ENCODE peak calls at places on chromosomes 7 and 10, in nine cellular contexts. L, R, I, O, F, Y, G, D and B are unnamed samples.

GRCh38 chr7:138008046-138008587 is 6.2 kb upstream of the CREB3L2 start:
- DNase-seq in L (no peak), R (no peak), I (no peak), O (no peak), F (no peak), Y (no peak), G (no peak), D (no peak), B (no peak)

GRCh38 chr7:11716185-11716584 is 115.8 kb downstream of the THSD7A start:
- DNase-seq in L (no peak), R (peak; percentile 3), I (no peak), O (no peak), F (no peak), Y (no peak), G (no peak), D (peak; percentile 46), B (peak; percentile 81)

GRCh38 chr10:131812736-131813604 is 87.8 kb upstream of the PPP2R2D start:
- DNase-seq in L (no peak), R (no peak), I (peak; percentile 20), O (no peak), F (no peak), Y (no peak), G (no peak), D (no peak), B (no peak)

GRCh38 chr7:135774284-135774683 is 25.7 kb upstream of the FAM180A start:
- DNase-seq in L (no peak), R (peak; percentile 42), I (no peak), O (no peak), F (no peak), Y (no peak), G (peak; percentile 63), D (peak; percentile 84), B (peak; percentile 86)

GRCh38 chr10:43287056-43288007 is 20.5 kb upstream of the RASGEF1A start:
- DNase-seq in L (peak; percentile 74), R (peak; percentile 83), I (no peak), O (peak; percentile 34), F (peak; percentile 39), Y (peak; percentile 30), G (no peak), D (peak; percentile 18), B (no peak)

GRCh38 chr7:17690030-17690429 is 250.3 kb downstream of the SNX13 start:
- DNase-seq in L (peak; percentile 79), R (peak; percentile 96), I (no peak), O (no peak), F (no peak), Y (no peak), G (no peak), D (peak; percentile 90), B (peak; percentile 99)

GRCh38 chr10:106436123-106436740 is 728.3 kb downstream of the SORCS1 start:
- DNase-seq in L (no peak), R (peak; percentile 92), I (no peak), O (no peak), F (no peak), Y (no peak), G (no peak), D (peak; percentile 47), B (peak; percentile 48)

GRCh38 chr10:132353456-132354355 is 21.7 kb downstream of the LRRC27 start:
- DNase-seq in L (no peak), R (no peak), I (no peak), O (no peak), F (no peak), Y (no peak), G (no peak), D (no peak), B (no peak)

GRCh38 chr10:77160679-77161078 is 476.9 kb downstream of the KCNMA1 start:
- DNase-seq in L (no peak), R (peak; percentile 97), I (no peak), O (no peak), F (no peak), Y (no peak), G (no peak), D (peak; percentile 97), B (peak; percentile 97)

GRCh38 chr7:85682819-85683218 is 496.0 kb upstream of the SEMA3D start:
- DNase-seq in L (no peak), R (peak; percentile 40), I (no peak), O (no peak), F (no peak), Y (no peak), G (no peak), D (peak; percentile 61), B (peak; percentile 26)

GRCh38 chr7:73351447-73352167 is 23.6 kb downstream of the FKBP6 start:
- DNase-seq in L (no peak), R (no peak), I (no peak), O (no peak), F (no peak), Y (peak; percentile 40), G (no peak), D (no peak), B (no peak)

GRCh38 chr10:45592926-45593325 is 79.6 kb downstream of the ZFAND4 start:
- DNase-seq in L (no peak), R (no peak), I (no peak), O (no peak), F (peak; percentile 26), Y (no peak), G (no peak), D (peak; percentile 6), B (no peak)

GRCh38 chr7:4286281-4286680 is 395.8 kb upstream of the FOXK1 start:
- DNase-seq in L (no peak), R (no peak), I (no peak), O (no peak), F (no peak), Y (peak; percentile 34), G (no peak), D (no peak), B (no peak)

GRCh38 chr10:96440257-96441125 is 73.2 kb downstream of the TLL2 start:
- DNase-seq in L (no peak), R (no peak), I (peak; percentile 32), O (no peak), F (no peak), Y (no peak), G (no peak), D (no peak), B (no peak)

DNA sequence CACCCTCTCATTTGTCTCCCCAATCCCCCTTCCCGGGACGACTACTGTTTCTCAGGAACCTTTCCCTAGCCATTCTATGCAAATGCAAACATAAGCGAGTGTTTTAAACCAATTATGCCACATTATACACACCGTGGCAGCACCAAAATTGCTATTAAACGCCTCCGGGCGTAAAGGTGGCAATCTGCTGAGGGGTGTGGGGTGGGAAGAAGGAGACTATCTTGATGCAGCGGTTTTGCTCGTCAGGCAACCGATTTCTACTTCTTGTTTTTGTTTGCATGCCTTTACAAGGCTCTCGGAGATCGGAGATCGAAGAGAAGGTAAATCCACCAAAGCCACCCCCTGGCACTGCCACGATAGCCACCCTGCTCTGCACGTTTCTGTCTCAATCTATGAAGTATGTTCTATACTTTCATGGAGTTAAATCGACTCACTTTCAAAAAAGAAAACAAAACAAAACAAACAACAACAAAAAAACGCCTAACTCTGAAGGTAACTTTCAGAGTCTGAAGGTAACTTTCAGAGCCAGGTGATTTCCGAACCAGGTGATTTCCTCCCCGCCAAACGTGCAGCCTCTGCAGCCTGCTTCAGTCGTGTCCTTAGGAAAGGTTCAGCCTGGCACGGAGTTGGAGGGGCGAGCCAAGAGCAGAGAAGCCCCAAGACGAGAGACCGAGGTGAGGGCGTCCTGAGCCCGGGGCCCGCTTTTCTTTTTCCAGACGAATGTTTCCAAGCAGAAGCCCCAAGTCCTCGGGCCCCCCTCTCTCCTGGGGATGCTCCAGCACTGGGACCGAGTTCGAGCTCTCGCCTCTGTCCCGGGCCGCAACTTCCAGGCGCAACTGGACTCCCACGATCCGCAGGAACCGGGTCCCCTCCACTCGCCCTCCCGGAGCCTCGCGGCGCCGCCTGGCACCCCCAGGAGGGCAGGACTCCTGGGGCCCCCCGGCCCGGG is 45.8 kb upstream of the CDK1 start:
- DNase-seq in L (peak; percentile 37), R (peak; percentile 44), I (no peak), O (no peak), F (no peak), Y (peak; percentile 69), G (peak; percentile 49), D (peak; percentile 12), B (no peak)
- H3K27ac ChIP-seq in L (no peak overlapping the region), R (peak overlapping the region; percentile 43), I (no peak overlapping the region), O (no peak overlapping the region), F (no peak overlapping the region), Y (no peak overlapping the region), G (peak overlapping the region; percentile 56), D (no peak overlapping the region), B (no peak overlapping the region)

GRCh38 chr10:128540806-128541739 is 414.9 kb upstream of the MKI67 start:
- DNase-seq in L (no peak), R (no peak), I (peak; percentile 77), O (no peak), F (no peak), Y (peak; percentile 83), G (peak; percentile 61), D (no peak), B (no peak)
- H3K4me1 ChIP-seq in L (no peaks in the 10 kb centered on the region), R (no peaks in the 10 kb centered on the region), I (peaks cover 9% of the 10 kb centered on the region), O (no peaks in the 10 kb centered on the region), F (no peaks in the 10 kb centered on the region), Y (peaks cover 82% of the 10 kb centered on the region), G (peaks cover 20% of the 10 kb centered on the region), D (no peaks in the 10 kb centered on the region), B (no peaks in the 10 kb centered on the region)

DNA sequence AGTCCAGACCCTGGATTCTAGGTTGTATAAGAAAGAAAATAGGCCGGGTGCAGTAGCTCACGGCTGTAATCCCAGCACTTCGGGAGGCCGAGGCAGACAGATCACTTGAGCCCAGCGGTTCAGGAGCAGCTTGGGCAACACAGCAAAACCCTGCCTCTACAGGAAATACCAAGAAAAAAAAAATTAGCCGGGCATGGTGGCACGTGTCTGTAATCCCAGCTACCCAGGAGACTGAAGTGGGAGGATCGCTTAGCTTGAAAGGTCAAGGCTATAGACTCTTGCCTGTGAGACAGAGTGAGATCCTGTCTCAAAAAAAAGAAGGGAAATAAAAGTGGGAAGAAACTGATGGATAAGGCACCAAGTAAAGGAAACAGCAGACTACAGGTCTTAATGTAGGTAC is 287.9 kb upstream of the KLF14 start:
- DNase-seq in L (no peak), R (no peak), I (no peak), O (no peak), F (no peak), Y (no peak), G (no peak), D (no peak), B (no peak)
- H3K79me2 ChIP-seq in L (peaks cover 89% of the 10 kb centered on the region), R (peaks cover 35% of the 10 kb centered on the region), I (peaks cover 46% of the 10 kb centered on the region), O (peaks cover 98% of the 10 kb centered on the region), F (peaks cover 14% of the 10 kb centered on the region), Y (peaks cover 11% of the 10 kb centered on the region), G (no peaks in the 10 kb centered on the region), D (peaks cover 98% of the 10 kb centered on the region), B (no peaks in the 10 kb centered on the region)

GRCh38 chr7:2096692-2097380 is 135.9 kb downstream of the MAD1L1 start:
- DNase-seq in L (no peak), R (no peak), I (no peak), O (no peak), F (no peak), Y (no peak), G (no peak), D (no peak), B (no peak)

GRCh38 chr7:2098496-2098895 is 134.2 kb downstream of the MAD1L1 start:
- DNase-seq in L (no peak), R (no peak), I (no peak), O (no peak), F (no peak), Y (no peak), G (no peak), D (no peak), B (no peak)

GRCh38 chr7:2099036-2099957 is 133.4 kb downstream of the MAD1L1 start:
- DNase-seq in L (no peak), R (no peak), I (no peak), O (peak; percentile 20), F (peak; percentile 58), Y (no peak), G (no peak), D (peak; percentile 88), B (no peak)

GRCh38 chr7:2098056-2098455 is 134.7 kb downstream of the MAD1L1 start:
- DNase-seq in L (no peak), R (no peak), I (no peak), O (no peak), F (no peak), Y (no peak), G (no peak), D (no peak), B (no peak)

GRCh38 chr7:2097492-2097891 is 135.3 kb downstream of the MAD1L1 start:
- DNase-seq in L (no peak), R (no peak), I (no peak), O (no peak), F (no peak), Y (no peak), G (no peak), D (no peak), B (no peak)
- H3K27ac ChIP-seq in L (no peak overlapping the region), R (no peak overlapping the region), I (no peak overlapping the region), O (no peak overlapping the region), F (no peak overlapping the region), Y (no peak overlapping the region), G (no peak overlapping the region), D (no peak overlapping the region), B (no peak overlapping the region)